ENCODE peak calls at places on chromosomes 1 and 21, in nine cellular contexts. I is G401, P is globus pallidus, G is GM20000, X is GM12865, N is cardiac septum, R is T-cell, M is hepatic stellate cell, D is A549. E is an unnamed sample.

GRCh38 chr1:171110485-171111340 is 20.0 kb downstream of the FMO3 start:
- DNase-seq in I (no peak), P (no peak), G (no peak), X (no peak), N (no peak), R (no peak), M (no peak), D (no peak), E (no peak)

GRCh38 chr1:245735831-245736530 is 581.2 kb downstream of the KIF26B start:
- DNase-seq in I (no peak), P (no peak), G (no peak), X (no peak), N (no peak), R (no peak), M (no peak), D (no peak), E (no peak)

GRCh38 chr21:28261291-28261690 is 731.4 kb downstream of the LTN1 start:
- DNase-seq in I (no peak), P (no peak), G (no peak), X (no peak), N (no peak), R (no peak), M (no peak), D (no peak), E (no peak)

GRCh38 chr1:109959974-109960744 is 24.4 kb upstream of the AHCYL1 start:
- DNase-seq in I (peak; percentile 18), P (no peak), G (no peak), X (no peak), N (no peak), R (no peak), M (peak; percentile 83), D (peak; percentile 87), E (no peak)

GRCh38 chr1:30047576-30047975 is 675.8 kb downstream of the MATN1 start:
- DNase-seq in I (no peak), P (no peak), G (no peak), X (no peak), N (no peak), R (no peak), M (no peak), D (no peak), E (no peak)

GRCh38 chr1:21384620-21385019 is 55.3 kb upstream of the NBPF3 start:
- DNase-seq in I (no peak), P (peak; percentile 27), G (no peak), X (peak; percentile 81), N (no peak), R (no peak), M (no peak), D (no peak), E (peak; percentile 63)

GRCh38 chr1:21490774-21491482 is 18.3 kb upstream of the ALPL start:
- DNase-seq in I (peak; percentile 54), P (peak; percentile 16), G (no peak), X (peak; percentile 42), N (no peak), R (no peak), M (peak; percentile 77), D (peak; percentile 55), E (peak; percentile 19)

GRCh38 chr1:36560621-36561364 is 78.1 kb upstream of the CSF3R start:
- DNase-seq in I (no peak), P (no peak), G (no peak), X (no peak), N (peak; percentile 59), R (no peak), M (no peak), D (no peak), E (no peak)

GRCh38 chr1:110130113-110130591 is 17.9 kb downstream of the UBL4B start:
- DNase-seq in I (no peak), P (no peak), G (no peak), X (no peak), N (no peak), R (peak; percentile 8), M (no peak), D (no peak), E (no peak)

GRCh38 chr1:233328661-233329498 is 1.4 kb downstream of the MAP3K21 start:
- DNase-seq in I (peak; percentile 48), P (no peak), G (no peak), X (peak; percentile 6), N (no peak), R (no peak), M (no peak), D (no peak), E (no peak)

GRCh38 chr1:219660666-219661463 is 48.0 kb upstream of the ZC3H11B start:
- DNase-seq in I (peak; percentile 60), P (peak; percentile 95), G (peak; percentile 60), X (peak; percentile 84), N (peak; percentile 92), R (no peak), M (peak; percentile 34), D (peak; percentile 61), E (peak; percentile 98)

GRCh38 chr1:65469889-65470340 is 49.4 kb downstream of the LEPR start:
- DNase-seq in I (no peak), P (peak; percentile 12), G (no peak), X (no peak), N (no peak), R (no peak), M (no peak), D (no peak), E (peak; percentile 36)

GRCh38 chr1:241589524-241589923 is 50.6 kb downstream of the CHML start:
- DNase-seq in I (no peak), P (no peak), G (no peak), X (no peak), N (no peak), R (no peak), M (no peak), D (no peak), E (no peak)

GRCh38 chr1:17010601-17011438 is 908 bp downstream of the ATP13A2 start:
- DNase-seq in I (peak; percentile 51), P (peak; percentile 7), G (peak; percentile 67), X (peak; percentile 33), N (no peak), R (no peak), M (peak; percentile 68), D (no peak), E (no peak)

GRCh38 chr1:150516050-150516591 is 569 bp downstream of the FALEC start:
- DNase-seq in I (peak; percentile 63), P (peak; percentile 30), G (no peak), X (peak; percentile 29), N (no peak), R (no peak), M (no peak), D (no peak), E (peak; percentile 14)

GRCh38 chr1:39628807-39629347 is 10.6 kb downstream of the HEYL start:
- DNase-seq in I (no peak), P (no peak), G (no peak), X (no peak), N (no peak), R (no peak), M (no peak), D (no peak), E (no peak)

GRCh38 chr1:98929456-98929855 is 75.2 kb downstream of the PLPPR5 start:
- DNase-seq in I (no peak), P (no peak), G (no peak), X (no peak), N (no peak), R (no peak), M (no peak), D (no peak), E (peak; percentile 35)